ENCODE peak calls at places on chromosomes 6 and 20, in five cellular contexts. R is HCT116, S is PC-3, E is neural progenitor cell, J is GM23248. V is an unnamed sample.

GRCh38 chr20:33076662-33077398 is 2.6 kb upstream of the BPIFB4 start:
- DNase-seq in E (peak; percentile 40), S (peak; percentile 39), J (peak; percentile 34), R (peak; percentile 35), V (no peak)

GRCh38 chr6:67886840-67887292 is 748.2 kb upstream of the ADGRB3 start:
- DNase-seq in R (no peak), S (no peak), E (no peak), J (no peak), V (no peak)

GRCh38 chr20:3045042-3045815 is 623 bp upstream of the MRPS26 start:
- DNase-seq in S (peak; percentile 45), R (no peak), E (no peak), J (peak; percentile 85), V (peak; percentile 67)

GRCh38 chr6:27505209-27506027 is 32.5 kb upstream of the ZNF184 start:
- DNase-seq in J (peak; percentile 46), R (peak; percentile 87), S (peak; percentile 87), E (peak; percentile 70), V (peak; percentile 75)

GRCh38 chr20:37259865-37260264 is 1.7 kb downstream of the GHRH start:
- DNase-seq in J (no peak), R (no peak), S (no peak), E (peak; percentile 24), V (no peak)

GRCh38 chr6:77630019-77630418 is 22.8 kb upstream of the MEI4 start:
- DNase-seq in E (no peak), S (no peak), R (no peak), J (no peak), V (no peak)

GRCh38 chr6:156060013-156060412 is 604.4 kb upstream of the NOX3 start:
- DNase-seq in S (no peak), J (no peak), E (no peak), R (no peak), V (no peak)

GRCh38 chr6:5936140-5936539 is 70.6 kb downstream of the NRN1 start:
- DNase-seq in S (no peak), J (peak; percentile 23), E (no peak), R (no peak), V (no peak)

GRCh38 chr6:131413191-131413830 is 159.7 kb upstream of the ARG1 start:
- DNase-seq in E (no peak), R (no peak), J (no peak), S (no peak), V (no peak)

GRCh38 chr6:14074723-14075503 is 42.7 kb upstream of the CD83 start:
- DNase-seq in J (peak; percentile 59), S (peak; percentile 37), R (no peak), E (no peak), V (peak; percentile 82)

GRCh38 chr6:108589244-108589730 is 28.6 kb downstream of the FOXO3 start:
- DNase-seq in R (peak; percentile 18), S (peak; percentile 47), J (peak; percentile 68), E (peak; percentile 86), V (peak; percentile 74)

GRCh38 chr6:135086414-135086764 is 31.8 kb upstream of the HBS1L start:
- DNase-seq in J (no peak), R (no peak), E (no peak), S (no peak), V (no peak)

GRCh38 chr6:7991992-7992815 is 72.0 kb downstream of the BLOC1S5 start:
- DNase-seq in J (peak; percentile 90), E (peak; percentile 33), S (peak; percentile 60), R (peak; percentile 24), V (peak; percentile 78)

GRCh38 chr6:37516076-37516919 is 16.6 kb upstream of the CCDC167 start:
- DNase-seq in J (no peak), E (peak; percentile 83), S (peak; percentile 82), R (no peak), V (peak; percentile 30)

GRCh38 chr6:37516920-37517405 is 17.3 kb upstream of the CCDC167 start:
- DNase-seq in J (no peak), S (no peak), E (no peak), R (no peak), V (no peak)

GRCh38 chr6:37515712-37516075 is 16.0 kb upstream of the CCDC167 start:
- DNase-seq in S (no peak), J (no peak), R (no peak), E (no peak), V (no peak)

GRCh38 chr6:37518116-37518515 is 18.4 kb upstream of the CCDC167 start:
- DNase-seq in J (no peak), R (no peak), S (no peak), E (no peak), V (no peak)

GRCh38 chr6:37517411-37517812 is 17.7 kb upstream of the CCDC167 start:
- DNase-seq in S (no peak), R (no peak), J (peak; percentile 61), E (no peak), V (peak; percentile 15)
- TF ChIP-seq EZH2phosphoT487 in S (no peak), R (no peak), J (no peak), E (no peak), V (no peak)

GRCh38 chr6:139378226-139378625 is 3.8 kb upstream of the CITED2 start:
- DNase-seq in S (no peak), J (no peak), E (no peak), R (no peak), V (no peak)

GRCh38 chr6:139376604-139377218 is 2.3 kb upstream of the CITED2 start:
- DNase-seq in J (peak; percentile 49), R (no peak), S (peak; percentile 53), E (peak; percentile 26), V (no peak)

GRCh38 chr6:139380611-139381010 is 6.2 kb upstream of the CITED2 start:
- DNase-seq in J (no peak), E (no peak), R (no peak), S (no peak), V (no peak)

GRCh38 chr6:139380168-139380567 is 5.7 kb upstream of the CITED2 start:
- DNase-seq in E (no peak), R (no peak), J (no peak), S (no peak), V (no peak)

DNA sequence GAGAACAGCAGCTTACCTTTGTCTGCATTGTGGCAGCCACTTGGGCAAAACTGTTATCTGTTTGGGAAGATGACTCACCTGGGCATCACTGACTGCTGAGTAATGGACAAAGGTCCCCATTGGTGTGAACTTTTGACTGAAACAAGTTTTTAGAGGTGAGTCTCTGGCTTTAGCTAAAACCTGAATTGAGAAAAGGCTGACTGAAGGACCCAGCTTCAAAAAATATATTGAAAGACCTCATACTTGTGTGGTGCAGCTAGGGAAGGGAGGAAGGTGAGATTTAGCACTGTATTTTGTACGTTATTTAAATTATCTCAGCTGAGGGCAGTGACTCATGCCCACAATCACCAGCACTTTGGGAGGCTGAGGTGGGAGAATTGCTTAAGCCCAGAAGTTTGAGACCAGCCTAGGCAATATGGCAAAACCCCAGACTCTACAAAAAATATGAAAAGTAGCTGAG is 4.5 kb upstream of the CITED2 start:
- DNase-seq in S (peak; percentile 83), E (no peak), J (peak; percentile 60), R (no peak), V (no peak)
- H3K9ac ChIP-seq in S (no peak overlapping the region), E (no peak overlapping the region), J (no peak overlapping the region), R (no peak overlapping the region), V (no peak overlapping the region)

DNA sequence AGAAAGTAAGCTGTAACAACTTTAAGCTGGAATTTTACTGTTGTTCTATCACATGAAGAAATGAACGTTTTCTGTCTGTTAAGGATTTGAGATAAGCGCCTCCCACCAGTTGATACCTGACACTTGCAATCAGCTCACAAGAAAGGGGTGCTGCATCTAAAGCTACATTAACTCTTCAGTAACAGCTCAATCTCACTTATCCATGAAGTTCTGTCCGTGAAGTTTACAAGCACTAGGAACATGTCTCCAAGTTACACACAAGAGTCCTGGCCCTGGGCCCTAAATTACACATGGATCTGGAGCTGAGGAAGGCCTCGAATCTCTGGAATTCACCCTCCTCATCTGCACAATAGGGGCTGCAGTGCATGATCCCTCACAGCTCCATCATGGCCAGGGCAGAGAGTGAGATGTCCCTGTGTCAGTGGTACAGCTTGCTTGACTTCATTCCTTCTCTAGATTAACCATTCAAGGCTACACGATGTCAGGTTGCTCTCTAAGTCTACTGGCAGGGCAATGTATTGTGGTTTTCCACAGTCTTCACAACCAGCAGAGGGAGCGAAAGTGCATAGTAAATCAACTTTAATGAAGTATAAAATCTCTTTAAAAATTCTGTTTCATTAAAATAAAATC is 182.4 kb upstream of the MCHR2 start:
- DNase-seq in R (peak; percentile 8), J (peak; percentile 82), E (peak; percentile 54), S (peak; percentile 70), V (peak; percentile 9)
- TF ChIP-seq EZH2phosphoT487 in R (no peak), J (no peak), E (no peak), S (no peak), V (no peak)

GRCh38 chr6:1618305-1619105 is 8.8 kb downstream of the FOXC1 start:
- DNase-seq in R (no peak), S (no peak), J (no peak), E (peak; percentile 35), V (no peak)

GRCh38 chr6:1619666-1620503 is 10.2 kb downstream of the FOXC1 start:
- DNase-seq in S (no peak), E (peak; percentile 77), J (peak; percentile 59), R (no peak), V (no peak)

GRCh38 chr6:1620504-1621327 is 11.0 kb downstream of the FOXC1 start:
- DNase-seq in J (no peak), R (no peak), E (no peak), S (no peak), V (no peak)

GRCh38 chr6:1617466-1618304 is 8.0 kb downstream of the FOXC1 start:
- DNase-seq in J (no peak), R (no peak), E (peak; percentile 42), S (no peak), V (no peak)

GRCh38 chr6:1619106-1619665 is 9.5 kb downstream of the FOXC1 start:
- DNase-seq in E (no peak), J (no peak), R (no peak), S (no peak), V (no peak)
- H3K9ac ChIP-seq in E (no peak overlapping the region), J (no peak overlapping the region), R (no peak overlapping the region), S (no peak overlapping the region), V (no peak overlapping the region)

GRCh38 chr6:42405025-42405424 is 46.7 kb downstream of the TRERF1 start:
- DNase-seq in J (peak; percentile 73), E (no peak), S (peak; percentile 41), R (no peak), V (no peak)
- TF ChIP-seq EZH2phosphoT487 in J (no peak), E (no peak), S (no peak), R (no peak), V (no peak)